ENCODE peak calls at places on chromosomes 11 and 22, in eight cellular contexts. One of them, this sample, is unnamed.

GRCh38 chr11:75431533-75432525 is 1.2 kb downstream of the KLHL35 start:
- DNase-seq in colonic mucosa: peak; percentile 32
- DNase-seq in type B pancreatic cell: no peak
- DNase-seq in A673: no peak
- DNase-seq in iris pigment epithelial cell: no peak
- DNase-seq in OCI-LY7: no peak
- DNase-seq in activated T-cell treated with anti-CD3 and anti-CD28 coated beads, Interleukin-2, amount 50 U/mL, for 4 hours: no peak
- DNase-seq in hepatocyte: no peak
- DNase-seq in this sample: no peak

GRCh38 chr11:75439026-75439425 is 6.0 kb upstream of the KLHL35 start:
- DNase-seq in activated T-cell treated with anti-CD3 and anti-CD28 coated beads, Interleukin-2, amount 50 U/mL, for 4 hours: no peak
- DNase-seq in type B pancreatic cell: no peak
- DNase-seq in A673: no peak
- DNase-seq in iris pigment epithelial cell: no peak
- DNase-seq in OCI-LY7: no peak
- DNase-seq in hepatocyte: no peak
- DNase-seq in colonic mucosa: no peak
- DNase-seq in this sample: no peak

GRCh38 chr22:49590851-49591445 is 236.7 kb downstream of the BRD1 start:
- DNase-seq in iris pigment epithelial cell: no peak
- DNase-seq in hepatocyte: no peak
- DNase-seq in colonic mucosa: no peak
- DNase-seq in type B pancreatic cell: no peak
- DNase-seq in A673: no peak
- DNase-seq in OCI-LY7: no peak
- DNase-seq in activated T-cell treated with anti-CD3 and anti-CD28 coated beads, Interleukin-2, amount 50 U/mL, for 4 hours: no peak
- DNase-seq in this sample: no peak

GRCh38 chr11:67406969-67407699 is 3.3 kb downstream of the TBC1D10C start:
- DNase-seq in activated T-cell treated with anti-CD3 and anti-CD28 coated beads, Interleukin-2, amount 50 U/mL, for 4 hours: no peak
- DNase-seq in iris pigment epithelial cell: no peak
- DNase-seq in OCI-LY7: peak; percentile 68
- DNase-seq in type B pancreatic cell: no peak
- DNase-seq in colonic mucosa: no peak
- DNase-seq in hepatocyte: no peak
- DNase-seq in A673: no peak
- DNase-seq in this sample: no peak

GRCh38 chr11:11660351-11660750 is 38.5 kb upstream of the GALNT18 start:
- DNase-seq in hepatocyte: no peak
- DNase-seq in activated T-cell treated with anti-CD3 and anti-CD28 coated beads, Interleukin-2, amount 50 U/mL, for 4 hours: no peak
- DNase-seq in OCI-LY7: no peak
- DNase-seq in type B pancreatic cell: no peak
- DNase-seq in A673: no peak
- DNase-seq in colonic mucosa: no peak
- DNase-seq in iris pigment epithelial cell: no peak
- DNase-seq in this sample: no peak

GRCh38 chr22:22248878-22249277 is 4.3 kb downstream of the VPREB1 start:
- DNase-seq in A673: no peak
- DNase-seq in activated T-cell treated with anti-CD3 and anti-CD28 coated beads, Interleukin-2, amount 50 U/mL, for 4 hours: no peak
- DNase-seq in colonic mucosa: no peak
- DNase-seq in hepatocyte: no peak
- DNase-seq in OCI-LY7: peak; percentile 83
- DNase-seq in type B pancreatic cell: no peak
- DNase-seq in iris pigment epithelial cell: no peak
- DNase-seq in this sample: no peak

GRCh38 chr11:58654079-58654907 is 31.8 kb downstream of the CNTF start:
- DNase-seq in activated T-cell treated with anti-CD3 and anti-CD28 coated beads, Interleukin-2, amount 50 U/mL, for 4 hours: peak; percentile 72
- DNase-seq in hepatocyte: peak; percentile 89
- DNase-seq in type B pancreatic cell: peak; percentile 82
- DNase-seq in OCI-LY7: peak; percentile 81
- DNase-seq in A673: peak; percentile 91
- DNase-seq in iris pigment epithelial cell: peak; percentile 74
- DNase-seq in colonic mucosa: peak; percentile 80
- DNase-seq in this sample: peak; percentile 75

GRCh38 chr22:48607901-48608650 is 1219.6 kb downstream of the BRD1 start:
- DNase-seq in activated T-cell treated with anti-CD3 and anti-CD28 coated beads, Interleukin-2, amount 50 U/mL, for 4 hours: no peak
- DNase-seq in OCI-LY7: no peak
- DNase-seq in colonic mucosa: no peak
- DNase-seq in iris pigment epithelial cell: no peak
- DNase-seq in hepatocyte: no peak
- DNase-seq in A673: no peak
- DNase-seq in type B pancreatic cell: no peak
- DNase-seq in this sample: no peak

GRCh38 chr11:117361432-117361831 is 33.8 kb downstream of the CEP164 start:
- DNase-seq in type B pancreatic cell: no peak
- DNase-seq in A673: no peak
- DNase-seq in hepatocyte: no peak
- DNase-seq in colonic mucosa: no peak
- DNase-seq in OCI-LY7: no peak
- DNase-seq in iris pigment epithelial cell: no peak
- DNase-seq in activated T-cell treated with anti-CD3 and anti-CD28 coated beads, Interleukin-2, amount 50 U/mL, for 4 hours: no peak
- DNase-seq in this sample: no peak

GRCh38 chr11:46339816-46340215 is 7.4 kb upstream of the DGKZ start:
- DNase-seq in colonic mucosa: no peak
- DNase-seq in type B pancreatic cell: no peak
- DNase-seq in activated T-cell treated with anti-CD3 and anti-CD28 coated beads, Interleukin-2, amount 50 U/mL, for 4 hours: no peak
- DNase-seq in hepatocyte: peak; percentile 71
- DNase-seq in A673: no peak
- DNase-seq in iris pigment epithelial cell: peak; percentile 50
- DNase-seq in OCI-LY7: no peak
- DNase-seq in this sample: no peak

GRCh38 chr11:126186708-126187481 is 24.6 kb downstream of the RPUSD4 start:
- DNase-seq in type B pancreatic cell: no peak
- DNase-seq in hepatocyte: no peak
- DNase-seq in activated T-cell treated with anti-CD3 and anti-CD28 coated beads, Interleukin-2, amount 50 U/mL, for 4 hours: no peak
- DNase-seq in colonic mucosa: no peak
- DNase-seq in iris pigment epithelial cell: no peak
- DNase-seq in A673: peak; percentile 19
- DNase-seq in OCI-LY7: no peak
- DNase-seq in this sample: no peak

GRCh38 chr11:134480129-134480652 is 68.1 kb upstream of the B3GAT1 start:
- DNase-seq in A673: no peak
- DNase-seq in colonic mucosa: no peak
- DNase-seq in OCI-LY7: no peak
- DNase-seq in type B pancreatic cell: peak; percentile 44
- DNase-seq in iris pigment epithelial cell: no peak
- DNase-seq in hepatocyte: no peak
- DNase-seq in activated T-cell treated with anti-CD3 and anti-CD28 coated beads, Interleukin-2, amount 50 U/mL, for 4 hours: no peak
- DNase-seq in this sample: no peak

GRCh38 chr11:62713343-62713742 is 5.9 kb downstream of the GNG3 start:
- DNase-seq in colonic mucosa: peak; percentile 63
- DNase-seq in type B pancreatic cell: no peak
- DNase-seq in activated T-cell treated with anti-CD3 and anti-CD28 coated beads, Interleukin-2, amount 50 U/mL, for 4 hours: no peak
- DNase-seq in hepatocyte: peak; percentile 79
- DNase-seq in iris pigment epithelial cell: no peak
- DNase-seq in OCI-LY7: no peak
- DNase-seq in A673: no peak
- DNase-seq in this sample: no peak

GRCh38 chr11:75351541-75352416 is at the start of gene ARRB1:
- DNase-seq in type B pancreatic cell: peak; percentile 79
- DNase-seq in A673: peak; percentile 59
- DNase-seq in hepatocyte: peak; percentile 88
- DNase-seq in OCI-LY7: no peak
- DNase-seq in colonic mucosa: peak; percentile 80
- DNase-seq in activated T-cell treated with anti-CD3 and anti-CD28 coated beads, Interleukin-2, amount 50 U/mL, for 4 hours: peak; percentile 37
- DNase-seq in iris pigment epithelial cell: peak; percentile 36
- DNase-seq in this sample: peak; percentile 28

GRCh38 chr11:34242037-34242625 is 115.7 kb downstream of the ABTB2 start:
- DNase-seq in colonic mucosa: no peak
- DNase-seq in OCI-LY7: no peak
- DNase-seq in activated T-cell treated with anti-CD3 and anti-CD28 coated beads, Interleukin-2, amount 50 U/mL, for 4 hours: no peak
- DNase-seq in type B pancreatic cell: no peak
- DNase-seq in hepatocyte: peak; percentile 47
- DNase-seq in iris pigment epithelial cell: peak; percentile 37
- DNase-seq in A673: no peak
- DNase-seq in this sample: no peak

GRCh38 chr11:45485070-45485716 is 180.2 kb downstream of the CHST1 start:
- DNase-seq in hepatocyte: no peak
- DNase-seq in A673: no peak
- DNase-seq in colonic mucosa: no peak
- DNase-seq in iris pigment epithelial cell: no peak
- DNase-seq in type B pancreatic cell: no peak
- DNase-seq in activated T-cell treated with anti-CD3 and anti-CD28 coated beads, Interleukin-2, amount 50 U/mL, for 4 hours: no peak
- DNase-seq in OCI-LY7: no peak
- DNase-seq in this sample: no peak